ENCODE peak calls at places on chromosomes 1 and 21, in nine cellular contexts. S is dorsolateral prefrontal cortex, N is astrocyte of the spinal cord, B is HL-60, U is mucosa of descending colon, E is AG10803, V is GM12864, P is GM23338, C is suprapubic skin. A is an unnamed sample.

GRCh38 chr1:57377731-57378139 is 46.1 kb downstream of the DAB1 start:
- DNase-seq in S (no peak), N (no peak), B (no peak), U (no peak), E (no peak), V (no peak), P (peak), C (no peak), A (no peak)

GRCh38 chr1:86468501-86468977 is at the start of gene CLCA1:
- DNase-seq in S (no peak), N (no peak), B (no peak), U (no peak), E (no peak), V (no peak), P (no peak), C (no peak), A (no peak)

GRCh38 chr1:168114845-168115244 is 21.9 kb downstream of the GPR161 start:
- DNase-seq in S (no peak), N (no peak), B (no peak), U (no peak), E (no peak), V (no peak), P (no peak), C (no peak), A (peak)

GRCh38 chr21:14480601-14481000 is 65.5 kb downstream of the SAMSN1 start:
- DNase-seq in S (no peak), N (no peak), B (peak), U (no peak), E (no peak), V (no peak), P (no peak), C (no peak), A (peak)

GRCh38 chr1:229059671-229060079 is 211.2 kb upstream of the RAB4A start:
- DNase-seq in S (no peak), N (peak), B (no peak), U (no peak), E (peak), V (no peak), P (no peak), C (no peak), A (peak)

GRCh38 chr1:209583408-209583807 is at the start of gene CAMK1G:
- DNase-seq in S (peak), N (peak), B (no peak), U (no peak), E (peak), V (no peak), P (peak), C (no peak), A (peak)

GRCh38 chr1:179082308-179083030 is 599 bp downstream of the TOR3A start:
- DNase-seq in S (no peak), N (peak), B (peak), U (peak), E (no peak), V (no peak), P (peak), C (no peak), A (peak)

GRCh38 chr1:63486679-63487078 is 36.3 kb downstream of the ITGB3BP start:
- DNase-seq in S (no peak), N (no peak), B (no peak), U (no peak), E (peak), V (no peak), P (no peak), C (no peak), A (peak)

GRCh38 chr1:235015291-235015990 is 113.2 kb downstream of the TOMM20 start:
- DNase-seq in S (no peak), N (no peak), B (no peak), U (no peak), E (no peak), V (peak), P (no peak), C (peak), A (no peak)

GRCh38 chr1:231636157-231636556 is 9.6 kb downstream of the DISC1 start:
- DNase-seq in S (peak), N (peak), B (no peak), U (no peak), E (peak), V (no peak), P (no peak), C (no peak), A (peak)

GRCh38 chr1:2231667-2232254 is 3.6 kb downstream of the SKI start:
- DNase-seq in S (peak), N (peak), B (peak), U (peak), E (peak), V (no peak), P (peak), C (no peak), A (peak)

GRCh38 chr1:14959295-14959694 is 194.3 kb upstream of the TMEM51 start:
- DNase-seq in S (no peak), N (no peak), B (no peak), U (no peak), E (no peak), V (no peak), P (no peak), C (no peak), A (no peak)

GRCh38 chr1:19354531-19354981 is 42.4 kb downstream of the SLC66A1 start:
- DNase-seq in S (no peak), N (no peak), B (no peak), U (no peak), E (no peak), V (no peak), P (no peak), C (no peak), A (no peak)

GRCh38 chr21:38954450-38955059 is 148.8 kb downstream of the ETS2 start:
- DNase-seq in S (no peak), N (no peak), B (no peak), U (no peak), E (no peak), V (no peak), P (no peak), C (no peak), A (no peak)

GRCh38 chr1:71834570-71835441 is 447.5 kb downstream of the NEGR1 start:
- DNase-seq in S (no peak), N (no peak), B (no peak), U (peak), E (no peak), V (no peak), P (no peak), C (no peak), A (no peak)

GRCh38 chr1:12182410-12182946 is 15.7 kb downstream of the TNFRSF1B start:
- DNase-seq in S (no peak), N (no peak), B (no peak), U (no peak), E (no peak), V (no peak), P (no peak), C (no peak), A (peak)

GRCh38 chr1:12185556-12186276 is 18.9 kb downstream of the TNFRSF1B start:
- DNase-seq in S (no peak), N (no peak), B (no peak), U (no peak), E (no peak), V (no peak), P (no peak), C (no peak), A (no peak)

GRCh38 chr1:12185036-12185435 is 18.2 kb downstream of the TNFRSF1B start:
- DNase-seq in S (no peak), N (no peak), B (no peak), U (no peak), E (no peak), V (no peak), P (no peak), C (no peak), A (no peak)

GRCh38 chr1:12183095-12183794 is 16.5 kb downstream of the TNFRSF1B start:
- DNase-seq in S (no peak), N (no peak), B (no peak), U (peak), E (no peak), V (no peak), P (peak), C (no peak), A (no peak)

DNA sequence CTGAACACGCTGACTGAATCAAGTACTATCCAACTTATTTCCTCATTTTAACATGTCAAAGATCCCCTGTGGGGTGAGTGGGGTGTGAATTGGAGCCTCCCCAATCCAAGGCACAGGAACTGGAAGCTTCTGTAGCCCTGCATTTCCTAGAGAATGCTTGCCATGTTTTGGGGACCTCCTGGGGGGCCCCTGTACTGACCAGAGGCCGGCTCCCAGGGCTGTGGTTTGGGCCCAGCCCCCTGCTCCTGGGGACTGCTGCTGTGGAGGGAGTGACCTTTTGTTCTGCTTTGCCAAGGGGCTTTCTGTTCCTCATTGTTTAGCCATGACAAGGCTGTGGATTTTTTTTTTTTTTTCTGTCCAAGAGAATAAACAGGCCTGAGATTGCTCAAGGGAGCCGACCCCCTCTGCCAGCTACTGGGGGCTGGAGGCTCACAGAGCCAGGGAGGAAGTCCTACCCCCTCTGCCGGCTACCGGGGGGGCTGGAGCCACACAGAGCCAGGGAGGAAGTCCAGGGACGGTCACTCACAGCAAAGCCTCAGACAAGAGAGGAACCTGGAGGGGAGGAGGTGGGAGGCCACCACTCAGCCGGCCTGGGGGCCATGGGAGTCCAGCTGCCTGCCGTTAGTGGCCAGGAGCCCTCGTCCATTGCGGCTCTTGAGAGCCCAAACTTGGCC is 17.4 kb downstream of the TNFRSF1B start:
- DNase-seq in S (peak), N (peak), B (peak), U (peak), E (peak), V (no peak), P (no peak), C (peak), A (peak)
- H3K4me3 ChIP-seq in S (no peak), N (no peak), B (peak), U (no peak), E (no peak), V (no peak), P (no peak), C (peak), A (no peak)

GRCh38 chr21:46483300-46484295 is 24.9 kb downstream of the DIP2A start:
- DNase-seq in S (no peak), N (no peak), B (no peak), U (no peak), E (peak), V (no peak), P (no peak), C (no peak), A (no peak)
- TF ChIP-seq CTCF in S (no peak), N (no peak), B (no peak), U (no peak), E (no peak), V (no peak), P (no peak), C (no peak), A (no peak)

GRCh38 chr1:40663324-40664166 is 1.9 kb downstream of the RIMS3 start:
- DNase-seq in S (no peak), N (no peak), B (no peak), U (no peak), E (no peak), V (no peak), P (no peak), C (no peak), A (no peak)

GRCh38 chr1:40665335-40666171 is at the start of gene RIMS3:
- DNase-seq in S (peak), N (peak), B (peak), U (peak), E (peak), V (no peak), P (peak), C (peak), A (peak)

GRCh38 chr1:40662864-40663263 is 2.6 kb downstream of the RIMS3 start:
- DNase-seq in S (no peak), N (peak), B (no peak), U (no peak), E (peak), V (no peak), P (no peak), C (no peak), A (no peak)

GRCh38 chr1:40664167-40664537 is 1.3 kb downstream of the RIMS3 start:
- DNase-seq in S (no peak), N (no peak), B (no peak), U (no peak), E (no peak), V (no peak), P (no peak), C (no peak), A (no peak)

DNA sequence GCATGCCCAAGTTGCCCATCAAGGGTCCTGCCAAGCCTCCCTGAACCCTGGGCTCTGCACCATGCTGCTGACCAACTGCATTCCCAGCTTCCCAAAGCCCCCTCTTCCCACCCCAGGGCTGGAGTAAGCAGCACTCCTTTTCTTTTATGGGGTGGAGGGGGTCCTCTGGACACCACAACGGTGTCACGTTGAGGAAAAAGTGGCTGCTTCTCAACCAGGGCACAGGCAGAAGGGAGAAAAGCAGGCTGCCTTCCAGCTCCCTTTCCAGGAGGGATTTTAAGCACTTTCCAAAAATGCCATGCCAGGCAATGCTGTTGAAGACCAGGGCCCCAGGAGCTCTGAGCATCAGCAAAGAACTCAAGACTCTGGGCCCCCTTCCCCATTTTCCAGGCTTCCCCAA is 691 bp downstream of the RIMS3 start:
- DNase-seq in S (no peak), N (no peak), B (no peak), U (no peak), E (no peak), V (no peak), P (no peak), C (no peak), A (no peak)
- H3K4me3 ChIP-seq in S (peak), N (no peak), B (no peak), U (no peak), E (no peak), V (no peak), P (peak), C (peak), A (no peak)

DNA sequence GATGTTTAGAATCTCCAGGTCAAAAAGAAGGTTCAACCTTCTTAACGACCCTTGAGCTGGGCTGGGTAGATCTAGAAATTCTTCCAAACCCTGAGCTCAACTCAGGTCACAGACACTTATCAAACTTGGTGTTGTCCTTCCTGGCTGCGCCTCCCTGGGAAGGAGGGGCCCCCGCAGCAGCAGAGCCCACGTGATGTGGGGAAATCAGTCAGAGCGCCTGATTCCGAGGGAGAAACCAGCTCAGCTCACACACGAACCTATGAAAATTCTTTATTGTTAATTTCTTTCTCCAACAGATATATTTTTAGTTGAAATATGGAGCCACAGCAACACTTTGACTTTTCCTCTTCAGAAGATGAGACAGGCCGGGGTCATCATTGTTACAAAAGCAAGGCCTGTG is 24.3 kb upstream of the CLSTN1 start:
- DNase-seq in S (no peak), N (no peak), B (no peak), U (no peak), E (no peak), V (no peak), P (no peak), C (no peak), A (no peak)
- TF ChIP-seq CTCF in S (no peak), N (no peak), B (no peak), U (no peak), E (no peak), V (no peak), P (no peak), C (no peak), A (no peak)

GRCh38 chr1:107785506-107786213 is 179.3 kb downstream of the VAV3 start:
- DNase-seq in S (no peak), N (no peak), B (no peak), U (no peak), E (no peak), V (no peak), P (no peak), C (no peak), A (no peak)
- H3K4me3 ChIP-seq in S (no peak), N (no peak), B (no peak), U (no peak), E (no peak), V (no peak), P (no peak), C (peak), A (no peak)

GRCh38 chr21:17512245-17513213 is at the start of gene CXADR:
- DNase-seq in S (peak), N (peak), B (peak), U (peak), E (no peak), V (no peak), P (peak), C (no peak), A (peak)

GRCh38 chr21:17514124-17514481 is 1.3 kb downstream of the CXADR start:
- DNase-seq in S (no peak), N (peak), B (no peak), U (no peak), E (no peak), V (no peak), P (peak), C (no peak), A (peak)

GRCh38 chr21:17519208-17519738 is 6.4 kb downstream of the CXADR start:
- DNase-seq in S (no peak), N (no peak), B (no peak), U (no peak), E (no peak), V (no peak), P (no peak), C (no peak), A (no peak)

DNA sequence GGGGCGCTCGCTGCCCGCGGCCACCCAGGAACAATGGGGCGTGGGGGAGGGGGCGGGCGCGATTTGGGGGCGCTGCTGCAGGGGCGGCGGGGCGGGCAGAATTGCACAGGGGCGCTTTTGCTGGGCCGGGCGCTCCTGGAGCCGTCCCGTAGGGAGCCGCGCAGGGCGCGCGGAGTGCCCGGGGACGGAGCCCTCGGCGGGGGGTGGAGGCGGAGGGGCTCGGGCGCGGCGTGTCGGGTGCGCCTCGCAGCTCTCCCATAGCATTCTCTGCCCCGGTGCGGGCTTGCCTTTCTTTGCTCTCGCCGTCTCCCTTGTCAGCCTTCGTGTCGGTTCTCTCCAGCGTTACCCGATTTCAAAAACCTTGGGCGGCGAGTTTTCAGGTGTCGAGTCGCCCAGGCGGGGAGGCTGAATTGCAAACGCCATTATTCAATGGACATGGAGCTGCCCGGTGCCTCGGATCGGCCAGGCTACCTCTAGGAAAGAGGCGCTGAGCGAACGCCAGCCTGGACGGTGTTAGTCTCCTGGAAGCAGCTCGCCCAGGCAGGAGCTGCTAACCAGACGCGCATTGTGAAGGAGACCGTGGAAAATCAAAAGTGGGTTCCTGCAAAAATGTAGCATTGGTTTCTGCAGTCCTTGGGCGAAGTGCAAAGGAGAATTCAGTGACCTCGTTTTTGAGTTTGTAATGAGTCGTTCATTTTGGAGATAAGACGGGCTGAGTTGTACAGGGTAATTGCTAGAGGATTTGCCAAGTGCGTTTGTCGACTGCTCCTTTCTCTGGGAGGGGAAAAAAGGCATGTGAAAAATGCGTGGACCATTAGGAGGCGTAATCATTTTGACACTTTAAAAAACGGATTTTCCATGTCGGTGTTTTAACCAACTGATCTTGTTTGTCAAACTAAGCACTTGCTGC is 626 bp downstream of the CXADR start:
- DNase-seq in S (peak), N (peak), B (no peak), U (no peak), E (no peak), V (no peak), P (peak), C (no peak), A (peak)
- TF ChIP-seq CTCF in S (no peak), N (no peak), B (no peak), U (no peak), E (no peak), V (no peak), P (no peak), C (no peak), A (peak)

GRCh38 chr1:11311816-11312755 is 39.1 kb downstream of the UBIAD1 start:
- DNase-seq in S (no peak), N (no peak), B (no peak), U (no peak), E (no peak), V (no peak), P (no peak), C (no peak), A (no peak)
- H3K4me3 ChIP-seq in S (no peak), N (no peak), B (no peak), U (no peak), E (no peak), V (no peak), P (no peak), C (no peak), A (no peak)

GRCh38 chr1:76038306-76039004 is 36.1 kb upstream of the ST6GALNAC3 start:
- DNase-seq in S (no peak), N (peak), B (no peak), U (no peak), E (peak), V (no peak), P (peak), C (no peak), A (peak)

GRCh38 chr1:76031496-76031895 is 43.0 kb upstream of the ST6GALNAC3 start:
- DNase-seq in S (no peak), N (no peak), B (no peak), U (no peak), E (no peak), V (no peak), P (no peak), C (no peak), A (no peak)

GRCh38 chr1:76037314-76037713 is 37.2 kb upstream of the ST6GALNAC3 start:
- DNase-seq in S (no peak), N (no peak), B (no peak), U (no peak), E (no peak), V (no peak), P (no peak), C (no peak), A (no peak)

GRCh38 chr1:76033800-76034475 is 40.6 kb upstream of the ST6GALNAC3 start:
- DNase-seq in S (no peak), N (no peak), B (no peak), U (no peak), E (no peak), V (no peak), P (no peak), C (no peak), A (no peak)

GRCh38 chr1:76035053-76035452 is 39.5 kb upstream of the ST6GALNAC3 start:
- DNase-seq in S (no peak), N (no peak), B (no peak), U (no peak), E (no peak), V (no peak), P (no peak), C (no peak), A (peak)
- TF ChIP-seq CTCF in S (peak), N (peak), B (no peak), U (no peak), E (peak), V (no peak), P (no peak), C (no peak), A (peak)

GRCh38 chr1:3775248-3775497 is 2.6 kb downstream of the SMIM1 start:
- DNase-seq in S (no peak), N (no peak), B (no peak), U (no peak), E (no peak), V (no peak), P (no peak), C (no peak), A (no peak)
- H3K4me3 ChIP-seq in S (no peak), N (no peak), B (no peak), U (no peak), E (no peak), V (no peak), P (no peak), C (no peak), A (no peak)